ENCODE peak calls at places on chromosomes 16 and 17, in four cellular contexts. X, W, R and J are unnamed samples.

GRCh38 chr17:35560703-35561102 is at the start of gene SLFN14:
- DNase-seq in W (no peak), X (no peak), R (no peak), J (no peak)

GRCh38 chr17:74566132-74566753 is 1.1 kb downstream of the CD300H start:
- DNase-seq in W (peak; percentile 67), X (no peak), R (no peak), J (no peak)

GRCh38 chr16:69888005-69888560 is 63.1 kb upstream of the CLEC18A start:
- DNase-seq in W (no peak), X (no peak), R (no peak), J (no peak)

GRCh38 chr16:11799509-11800384 is 2.7 kb upstream of the ZC3H7A start:
- DNase-seq in R (peak; percentile 34), W (no peak), X (peak; percentile 73), J (no peak)

GRCh38 chr16:75062135-75062943 is 54.2 kb downstream of the LDHD start:
- DNase-seq in R (no peak), W (peak; percentile 61), X (no peak), J (no peak)

GRCh38 chr17:50111687-50112655 is 16.8 kb downstream of the PDK2 start:
- DNase-seq in X (no peak), W (no peak), R (no peak), J (peak; percentile 52)

GRCh38 chr17:15261063-15261817 is 3.9 kb downstream of the PMP22 start:
- DNase-seq in X (no peak), R (no peak), W (peak; percentile 73), J (no peak)

GRCh38 chr17:237406-237955 is 56.0 kb upstream of the DOC2B start:
- DNase-seq in W (no peak), X (no peak), R (no peak), J (no peak)

GRCh38 chr17:67381925-67382257 is 4.8 kb downstream of the PITPNC1 start:
- DNase-seq in W (no peak), X (no peak), R (no peak), J (no peak)

GRCh38 chr17:83053779-83054451 is 25.5 kb upstream of the METRNL start:
- DNase-seq in W (no peak), R (no peak), X (no peak), J (no peak)

GRCh38 chr16:73361061-73361460 is 313.1 kb upstream of the ZFHX3 start:
- DNase-seq in X (no peak), R (no peak), W (no peak), J (no peak)

GRCh38 chr16:3602320-3602653 is 9.1 kb downstream of the SLX4 start:
- DNase-seq in R (no peak), W (no peak), X (no peak), J (no peak)

GRCh38 chr17:62807812-62808575 is at the start of gene MARCHF10:
- DNase-seq in W (no peak), R (no peak), X (no peak), J (no peak)

GRCh38 chr17:63537991-63538692 is 12.1 kb upstream of the DCAF7 start:
- DNase-seq in R (no peak), W (peak; percentile 6), X (no peak), J (peak; percentile 7)

GRCh38 chr17:31869797-31870568 is 10.9 kb upstream of the COPRS start:
- DNase-seq in X (no peak), W (no peak), R (no peak), J (no peak)

GRCh38 chr17:64507418-64507766 is 615 bp downstream of the CEP95 start:
- DNase-seq in X (peak; percentile 72), W (peak; percentile 79), R (no peak), J (no peak)

GRCh38 chr17:2691069-2691871 is 20.3 kb downstream of the CLUH start:
- DNase-seq in W (no peak), X (no peak), R (no peak), J (no peak)

GRCh38 chr16:31333686-31334649 is 21.0 kb upstream of the ITGAX start:
- DNase-seq in W (peak; percentile 26), X (peak; percentile 42), R (no peak), J (no peak)

GRCh38 chr16:70396209-70396904 is 42.5 kb downstream of the ST3GAL2 start:
- DNase-seq in R (no peak), W (no peak), X (no peak), J (no peak)

GRCh38 chr16:54946909-54947308 is 16.2 kb downstream of the IRX5 start:
- DNase-seq in R (no peak), W (no peak), X (no peak), J (no peak)

GRCh38 chr17:45096141-45096540 is 35.0 kb downstream of the NMT1 start:
- DNase-seq in X (no peak), R (no peak), W (peak; percentile 44), J (no peak)

GRCh38 chr16:1745900-1746692 is 25.2 kb downstream of the NME3 start:
- DNase-seq in R (no peak), W (peak; percentile 81), X (peak; percentile 9), J (no peak)